ENCODE peak calls at places on chromosome 13, in ten cellular contexts. I is anterior cingulate cortex; F is hepatic stellate cell; P is activated naive CD8-positive, alpha-beta T cell treated with anti-CD3 and anti-CD28 coated beads, Interleukin-2, amount 10 ng/mL, durations not matched to agents 7 days and 5 days; E is Daoy; V is NCI-H187; M is iPS DF 19.7; C is glutamatergic neuron; G is CD4-positive, alpha-beta T cell; Y is Right ventricle myocardium superior. X is an unnamed sample.

GRCh38 chr13:36412736-36413135 is 19.6 kb upstream of the CCNA1 start:
- DNase-seq in V (no peak), M (no peak), C (no peak), E (no peak), F (no peak), G (no peak), Y (no peak), I (no peak), P (no peak), X (no peak)

GRCh38 chr13:43991773-43992201 is 112.1 kb downstream of the LACC1 start:
- DNase-seq in G (no peak), F (no peak), V (no peak), M (no peak), P (no peak), E (no peak), C (no peak), I (no peak), Y (peak; percentile 83), X (no peak)

GRCh38 chr13:80399340-80400163 is 58.6 kb upstream of the SPRY2 start:
- DNase-seq in G (no peak), C (no peak), F (no peak), M (no peak), I (no peak), P (no peak), E (peak; percentile 1), V (no peak), Y (no peak), X (no peak)

GRCh38 chr13:91139232-91139631 is 208.3 kb upstream of the MIR17HG start:
- DNase-seq in E (no peak), Y (no peak), C (no peak), M (no peak), V (no peak), G (no peak), P (no peak), F (no peak), I (no peak), X (no peak)

GRCh38 chr13:24473646-24474045 is 38.9 kb downstream of the PARP4 start:
- DNase-seq in C (no peak), I (no peak), M (no peak), G (no peak), P (no peak), V (no peak), Y (no peak), E (no peak), F (no peak), X (no peak)

GRCh38 chr13:106599875-106600797 is 32.2 kb upstream of the ARGLU1 start:
- DNase-seq in M (no peak), V (no peak), P (no peak), C (no peak), I (no peak), Y (no peak), G (no peak), F (no peak), E (peak; percentile 11), X (no peak)

GRCh38 chr13:92103673-92104296 is 705.4 kb downstream of the GPC5 start:
- DNase-seq in E (no peak), M (no peak), V (no peak), P (no peak), I (no peak), F (peak; percentile 2), Y (no peak), C (no peak), G (no peak), X (no peak)

GRCh38 chr13:48066310-48066989 is 28.5 kb downstream of the MED4 start:
- DNase-seq in G (no peak), M (no peak), Y (no peak), P (peak; percentile 35), V (no peak), F (no peak), E (no peak), C (peak; percentile 19), I (no peak), X (no peak)

GRCh38 chr13:90868321-90868920 is 479.1 kb upstream of the MIR17HG start:
- DNase-seq in Y (no peak), F (peak; percentile 0), G (no peak), C (peak; percentile 44), P (no peak), I (no peak), V (no peak), E (no peak), M (no peak), X (no peak)

GRCh38 chr13:97127842-97128241 is 94.3 kb upstream of the MBNL2 start:
- DNase-seq in I (no peak), Y (no peak), E (no peak), M (no peak), G (no peak), P (no peak), V (no peak), F (no peak), C (no peak), X (no peak)

GRCh38 chr13:35143123-35143522 is 201.1 kb downstream of the NBEA start:
- DNase-seq in I (no peak), C (no peak), Y (no peak), P (no peak), G (no peak), V (no peak), M (no peak), E (no peak), F (no peak), X (no peak)

GRCh38 chr13:21365574-21365973 is 93.5 kb downstream of the ZDHHC20 start:
- DNase-seq in G (no peak), F (no peak), E (no peak), I (no peak), P (peak; percentile 48), Y (no peak), V (no peak), M (no peak), C (no peak), X (no peak)

GRCh38 chr13:33193428-33193974 is 92.1 kb downstream of the STARD13 start:
- DNase-seq in M (no peak), G (no peak), V (no peak), C (no peak), I (no peak), E (peak; percentile 37), Y (no peak), F (no peak), P (no peak), X (no peak)

GRCh38 chr13:113209336-113209879 is at the start of gene CUL4A:
- DNase-seq in I (peak; percentile 75), V (peak; percentile 68), Y (peak; percentile 90), C (peak; percentile 80), P (peak; percentile 83), M (no peak), F (peak; percentile 80), E (peak; percentile 82), G (peak; percentile 75), X (peak; percentile 53)

GRCh38 chr13:21050288-21051197 is 10.8 kb downstream of the LATS2 start:
- DNase-seq in E (peak; percentile 17), M (no peak), Y (no peak), F (no peak), C (no peak), I (no peak), P (no peak), V (no peak), G (no peak), X (no peak)

GRCh38 chr13:41496420-41497234 is 39.3 kb downstream of the RGCC start:
- DNase-seq in I (no peak), Y (no peak), E (peak; percentile 11), V (no peak), G (no peak), F (peak; percentile 67), M (no peak), C (no peak), P (no peak), X (no peak)

GRCh38 chr13:101307181-101307701 is 109.1 kb downstream of the NALCN start:
- DNase-seq in P (no peak), E (peak; percentile 7), I (no peak), Y (no peak), G (no peak), F (peak; percentile 50), M (no peak), C (no peak), V (no peak), X (no peak)

GRCh38 chr13:39688699-39689405 is 33.4 kb downstream of the COG6 start:
- DNase-seq in F (peak; percentile 2), V (no peak), E (peak; percentile 4), P (no peak), I (no peak), Y (no peak), G (no peak), M (no peak), C (no peak), X (no peak)

GRCh38 chr13:48891586-48891985 is 84.1 kb upstream of the FNDC3A start:
- DNase-seq in G (no peak), E (peak; percentile 58), M (no peak), V (no peak), P (no peak), C (no peak), I (no peak), Y (no peak), F (no peak), X (no peak)

GRCh38 chr13:113771709-113772331 is 12.8 kb downstream of the TMEM255B start:
- DNase-seq in Y (no peak), I (no peak), P (no peak), V (no peak), G (no peak), E (peak; percentile 15), F (no peak), C (no peak), M (no peak), X (no peak)

GRCh38 chr13:30301827-30302226 is 5.5 kb downstream of the KATNAL1 start:
- DNase-seq in Y (no peak), P (no peak), E (no peak), F (no peak), V (no peak), C (no peak), M (no peak), G (no peak), I (no peak), X (no peak)

GRCh38 chr13:66835040-66835628 is 395.0 kb downstream of the PCDH9 start:
- DNase-seq in P (no peak), C (peak; percentile 74), I (peak; percentile 71), M (no peak), G (no peak), F (peak; percentile 12), V (peak; percentile 80), Y (peak; percentile 90), E (peak; percentile 12), X (no peak)

GRCh38 chr13:95659500-95659899 is 15.0 kb upstream of the DZIP1 start:
- DNase-seq in F (no peak), Y (no peak), P (no peak), V (no peak), M (no peak), I (no peak), C (no peak), E (no peak), G (no peak), X (no peak)

GRCh38 chr13:44576396-44577235 is 486 bp upstream of the TSC22D1 start:
- DNase-seq in F (peak; percentile 34), Y (peak; percentile 51), P (no peak), V (no peak), G (peak; percentile 44), C (peak; percentile 57), I (peak; percentile 72), E (peak; percentile 9), M (no peak), X (peak; percentile 36)

GRCh38 chr13:23743269-23743668 is 145.9 kb downstream of the MIPEP start:
- DNase-seq in E (no peak), I (no peak), F (no peak), V (no peak), P (no peak), Y (no peak), M (no peak), G (no peak), C (no peak), X (no peak)

GRCh38 chr13:41955605-41956004 is 5.3 kb downstream of the VWA8 start:
- DNase-seq in P (no peak), Y (no peak), V (no peak), I (no peak), E (no peak), F (no peak), M (no peak), G (no peak), C (no peak), X (no peak)

GRCh38 chr13:114025432-114026127 is 51.7 kb upstream of the C13orf46 start:
- DNase-seq in E (no peak), G (no peak), P (no peak), F (peak; percentile 85), Y (peak; percentile 38), V (no peak), C (peak; percentile 30), I (no peak), M (no peak), X (no peak)

GRCh38 chr13:51271528-51272070 is 49.4 kb downstream of the FAM124A start:
- DNase-seq in G (no peak), P (no peak), I (no peak), E (no peak), M (no peak), V (no peak), Y (no peak), C (no peak), F (no peak), X (no peak)